ENCODE peak calls at places on chromosome 19, in seven cellular contexts. S, D, P, G, K, E and C are unnamed samples.

GRCh38 chr19:46791944-46792343 is 3.5 kb upstream of the SLC1A5 start:
- DNase-seq in G (no peak), K (no peak), E (no peak), P (peak), S (no peak), D (no peak), C (peak)

GRCh38 chr19:56670401-56670960 is 1.1 kb downstream of the ZNF835 start:
- DNase-seq in S (no peak), E (no peak), D (no peak), G (no peak), P (no peak), K (no peak), C (no peak)

GRCh38 chr19:45500918-45501729 is 2.9 kb downstream of the PPM1N start:
- DNase-seq in P (no peak), G (no peak), D (no peak), E (no peak), S (no peak), K (no peak), C (no peak)

GRCh38 chr19:39112338-39112890 is 13.2 kb upstream of the PAK4 start:
- DNase-seq in D (peak), K (peak), G (no peak), S (no peak), E (no peak), P (no peak), C (no peak)

GRCh38 chr19:14073232-14073924 is 792 bp downstream of the MISP3 start:
- DNase-seq in D (peak), P (peak), S (peak), G (peak), E (peak), K (no peak), C (peak)

GRCh38 chr19:3503036-3503572 is 2.6 kb upstream of the DOHH start:
- DNase-seq in G (no peak), E (no peak), D (no peak), P (no peak), K (no peak), S (no peak), C (no peak)

GRCh38 chr19:49894879-49895565 is 1.7 kb downstream of the IL4I1 start:
- DNase-seq in G (no peak), P (no peak), K (no peak), E (no peak), S (no peak), D (no peak), C (no peak)

GRCh38 chr19:18745931-18746330 is 45.2 kb downstream of the COMP start:
- DNase-seq in P (no peak), K (no peak), S (no peak), E (no peak), G (no peak), D (no peak), C (no peak)

GRCh38 chr19:8609210-8610040 is 1.1 kb downstream of the ADAMTS10 start:
- DNase-seq in P (no peak), D (no peak), S (no peak), G (peak), E (peak), K (peak), C (peak)

GRCh38 chr19:51337141-51337860 is 4.6 kb downstream of the VSIG10L start:
- DNase-seq in G (no peak), E (no peak), D (no peak), K (no peak), S (no peak), P (no peak), C (no peak)

GRCh38 chr19:14525729-14526128 is 3.7 kb upstream of the TECR start:
- DNase-seq in G (no peak), P (no peak), K (no peak), E (no peak), S (no peak), D (no peak), C (no peak)

GRCh38 chr19:33194884-33195710 is 967 bp downstream of the LRP3 start:
- DNase-seq in S (no peak), P (no peak), E (no peak), D (no peak), K (no peak), G (peak), C (no peak)

GRCh38 chr19:54428323-54429175 is 13.3 kb downstream of the TTYH1 start:
- DNase-seq in D (no peak), S (no peak), E (no peak), K (no peak), P (no peak), G (no peak), C (no peak)

GRCh38 chr19:51091895-51092873 is 9.5 kb upstream of the KLK14 start:
- DNase-seq in G (no peak), D (no peak), E (no peak), S (no peak), P (no peak), K (no peak), C (peak)

GRCh38 chr19:51407631-51408131 is 9.8 kb downstream of the SIGLEC10 start:
- DNase-seq in G (peak), K (peak), P (no peak), D (peak), E (no peak), S (no peak), C (peak)

GRCh38 chr19:40464059-40465024 is 1.2 kb downstream of the BLVRB start:
- DNase-seq in P (peak), S (peak), D (peak), E (peak), G (peak), K (peak), C (peak)

GRCh38 chr19:50513746-50514345 is at the start of gene ASPDH:
- DNase-seq in E (no peak), G (peak), K (no peak), S (no peak), D (no peak), P (no peak), C (no peak)

GRCh38 chr19:29896790-29897189 is 45.2 kb upstream of the URI1 start:
- DNase-seq in S (no peak), K (no peak), G (no peak), E (no peak), D (no peak), P (no peak), C (no peak)

GRCh38 chr19:33490041-33490451 is 31.5 kb downstream of the PEPD start:
- DNase-seq in G (no peak), S (no peak), K (no peak), E (no peak), D (no peak), P (no peak), C (no peak)

GRCh38 chr19:30085394-30085793 is 143.4 kb downstream of the URI1 start:
- DNase-seq in P (no peak), E (no peak), G (no peak), S (no peak), D (peak), K (no peak), C (no peak)

GRCh38 chr19:8340341-8341096 is 2.5 kb downstream of the KANK3 start:
- DNase-seq in S (no peak), E (no peak), G (no peak), D (no peak), K (no peak), P (no peak), C (no peak)

GRCh38 chr19:48674921-48675824 is 2.4 kb upstream of the NTN5 start:
- DNase-seq in K (peak), G (peak), S (peak), D (peak), E (peak), P (peak), C (peak)

GRCh38 chr19:7229735-7230134 is 64.5 kb downstream of the INSR start:
- DNase-seq in P (no peak), E (no peak), K (no peak), G (no peak), S (no peak), D (no peak), C (no peak)

GRCh38 chr19:43305642-43306041 is 36.3 kb upstream of the PSG9 start:
- DNase-seq in K (no peak), P (no peak), E (no peak), G (no peak), D (no peak), S (no peak), C (no peak)

GRCh38 chr19:8577247-8577646 is at the start of gene MYO1F:
- DNase-seq in S (no peak), D (no peak), K (no peak), P (no peak), G (no peak), E (no peak), C (no peak)

GRCh38 chr19:19746286-19747213 is 13.6 kb upstream of the ZNF14 start:
- DNase-seq in E (no peak), D (no peak), P (no peak), G (no peak), K (no peak), S (no peak), C (no peak)

GRCh38 chr19:16070366-16070990 is 5.8 kb upstream of the TPM4 start:
- DNase-seq in S (peak), P (peak), D (peak), K (peak), G (no peak), E (no peak), C (peak)

GRCh38 chr19:27794444-27795042 is 1418.4 kb downstream of the UQCRFS1 start:
- DNase-seq in E (no peak), G (peak), P (no peak), K (no peak), D (no peak), S (no peak), C (no peak)

GRCh38 chr19:4547303-4548237 is 7.7 kb upstream of the LRG1 start:
- DNase-seq in K (no peak), G (peak), E (no peak), P (no peak), S (no peak), D (peak), C (no peak)